ENCODE peak calls at places on chromosomes 3 and 15, in nine cellular contexts. V is AG20443; P is amniotic stem cell; J is activated B cell treated with CpG ODN at 0.5 μM for 24 hours; E is tibial nerve; X is NCI-H1105 treated with DMSO at 0.1 percent for 48 hours; C is stimulated activated CD8-positive, alpha-beta memory T cell treated with anti-CD3 and anti-CD28 coated beads, Interleukin-4, amount 100 ng/mL, for 24 hours; Z is NCI-H2081; K is iris pigment epithelial cell. U is an unnamed sample.
A peak's percentile ranks its signal among the peaks of the same experiment; 100 is the strongest.

GRCh38 chr3:170383567-170383966 is 26.1 kb downstream of the SKIL start:
- DNase-seq in V (peak; percentile 49), P (peak; percentile 15), J (no peak), E (no peak), X (no peak), C (no peak), Z (no peak), K (peak; percentile 82), U (peak; percentile 43)

GRCh38 chr15:58631319-58631718 is 118.2 kb downstream of the ADAM10 start:
- DNase-seq in V (no peak), P (no peak), J (no peak), E (no peak), X (no peak), C (no peak), Z (no peak), K (no peak), U (no peak)

GRCh38 chr15:82664021-82664420 is 16.9 kb upstream of the CPEB1 start:
- DNase-seq in V (no peak), P (no peak), J (no peak), E (no peak), X (no peak), C (no peak), Z (no peak), K (no peak), U (no peak)

GRCh38 chr3:32952369-32953067 is 1.1 kb downstream of the CCR4 start:
- DNase-seq in V (no peak), P (no peak), J (no peak), E (no peak), X (no peak), C (no peak), Z (no peak), K (no peak), U (no peak)

GRCh38 chr15:69755571-69756310 is 303.1 kb downstream of the RPLP1 start:
- DNase-seq in V (no peak), P (no peak), J (peak; percentile 63), E (no peak), X (no peak), C (peak; percentile 72), Z (no peak), K (peak; percentile 48), U (peak; percentile 54)

GRCh38 chr15:74314897-74315438 is 52.5 kb downstream of the CYP11A1 start:
- DNase-seq in V (peak; percentile 45), P (no peak), J (no peak), E (no peak), X (no peak), C (peak; percentile 37), Z (peak; percentile 31), K (no peak), U (no peak)

GRCh38 chr3:4850211-4850927 is 128.9 kb upstream of the BHLHE40 start:
- DNase-seq in V (no peak), P (no peak), J (no peak), E (no peak), X (no peak), C (no peak), Z (no peak), K (no peak), U (no peak)

GRCh38 chr3:142447308-142447851 is 457 bp downstream of the XRN1 start:
- DNase-seq in V (peak; percentile 51), P (peak; percentile 4), J (peak; percentile 34), E (no peak), X (peak; percentile 59), C (no peak), Z (peak; percentile 67), K (peak; percentile 54), U (peak; percentile 42)

GRCh38 chr3:22296641-22297040 is 545.6 kb upstream of the ZNF385D start:
- DNase-seq in V (no peak), P (no peak), J (no peak), E (no peak), X (peak; percentile 2), C (no peak), Z (no peak), K (peak; percentile 60), U (peak; percentile 58)

GRCh38 chr3:142998439-142998838 is 2.9 kb upstream of the U2SURP start:
- DNase-seq in V (peak; percentile 14), P (no peak), J (no peak), E (no peak), X (no peak), C (no peak), Z (no peak), K (peak; percentile 31), U (peak; percentile 74)

GRCh38 chr3:2212211-2212610 is 113.5 kb downstream of the CNTN4 start:
- DNase-seq in V (no peak), P (no peak), J (no peak), E (no peak), X (no peak), C (no peak), Z (no peak), K (no peak), U (no peak)

GRCh38 chr3:135513106-135514063 is 452.1 kb upstream of the PPP2R3A start:
- DNase-seq in V (peak; percentile 20), P (no peak), J (no peak), E (no peak), X (no peak), C (no peak), Z (no peak), K (peak; percentile 61), U (peak; percentile 84)

GRCh38 chr3:86702381-86702958 is 288.5 kb downstream of the VGLL3 start:
- DNase-seq in V (peak; percentile 21), P (no peak), J (no peak), E (no peak), X (peak; percentile 26), C (no peak), Z (no peak), K (peak; percentile 1), U (peak; percentile 4)

GRCh38 chr3:172315401-172316091 is 132.7 kb downstream of the GHSR start:
- DNase-seq in V (peak; percentile 25), P (no peak), J (no peak), E (no peak), X (no peak), C (no peak), Z (no peak), K (peak; percentile 84), U (peak; percentile 85)

GRCh38 chr3:197580253-197580691 is 24.5 kb upstream of the BDH1 start:
- DNase-seq in V (no peak), P (no peak), J (no peak), E (no peak), X (no peak), C (no peak), Z (no peak), K (no peak), U (no peak)

GRCh38 chr3:167575000-167575399 is 78.7 kb downstream of the WDR49 start:
- DNase-seq in V (no peak), P (no peak), J (no peak), E (no peak), X (no peak), C (no peak), Z (no peak), K (no peak), U (no peak)

GRCh38 chr3:113161661-113162060 is 49.7 kb upstream of the BOC start:
- DNase-seq in V (no peak), P (no peak), J (no peak), E (no peak), X (no peak), C (no peak), Z (no peak), K (no peak), U (peak; percentile 10)

GRCh38 chr15:28885630-28886430 is at the start of gene APBA2:
- DNase-seq in V (peak; percentile 43), P (no peak), J (no peak), E (no peak), X (no peak), C (peak; percentile 24), Z (peak; percentile 50), K (peak; percentile 57), U (peak; percentile 22)

GRCh38 chr3:106294121-106294520 is 425.3 kb upstream of the CBLB start:
- DNase-seq in V (no peak), P (no peak), J (no peak), E (no peak), X (peak; percentile 9), C (no peak), Z (no peak), K (no peak), U (no peak)

GRCh38 chr15:60477991-60478632 is 830 bp downstream of the ICE2 start:
- DNase-seq in V (peak; percentile 20), P (no peak), J (no peak), E (no peak), X (peak; percentile 52), C (no peak), Z (peak; percentile 38), K (peak; percentile 40), U (peak; percentile 41)

GRCh38 chr3:153666911-153667310 is 454.3 kb upstream of the ARHGEF26 start:
- DNase-seq in V (no peak), P (no peak), J (no peak), E (no peak), X (no peak), C (no peak), Z (no peak), K (no peak), U (no peak)

GRCh38 chr3:197026481-197026866 is 3.1 kb downstream of the MELTF start:
- DNase-seq in V (peak; percentile 16), P (no peak), J (no peak), E (no peak), X (no peak), C (no peak), Z (no peak), K (no peak), U (no peak)

GRCh38 chr15:40048155-40048792 is 9.3 kb upstream of the SRP14 start:
- DNase-seq in V (no peak), P (no peak), J (no peak), E (no peak), X (no peak), C (no peak), Z (no peak), K (peak; percentile 53), U (no peak)

GRCh38 chr15:61084944-61085367 is 144.1 kb downstream of the RORA start:
- DNase-seq in V (no peak), P (no peak), J (no peak), E (no peak), X (peak; percentile 40), C (no peak), Z (peak; percentile 38), K (peak; percentile 10), U (peak; percentile 38)

GRCh38 chr3:77467702-77468407 is 428.0 kb downstream of the ROBO2 start:
- DNase-seq in V (no peak), P (no peak), J (no peak), E (no peak), X (peak; percentile 9), C (no peak), Z (peak; percentile 49), K (no peak), U (peak; percentile 0)

GRCh38 chr3:197212290-197212689 is 86.1 kb downstream of the DLG1 start:
- DNase-seq in V (peak; percentile 19), P (no peak), J (no peak), E (no peak), X (no peak), C (no peak), Z (no peak), K (no peak), U (no peak)

GRCh38 chr3:17589888-17590287 is 152.5 kb downstream of the TBC1D5 start:
- DNase-seq in V (no peak), P (no peak), J (no peak), E (no peak), X (no peak), C (no peak), Z (no peak), K (no peak), U (no peak)

GRCh38 chr15:60683156-60683555 is 204.2 kb upstream of the ICE2 start:
- DNase-seq in V (no peak), P (no peak), J (no peak), E (no peak), X (no peak), C (no peak), Z (no peak), K (no peak), U (peak; percentile 43)

GRCh38 chr15:41971089-41971892 is 1.1 kb downstream of the EHD4 start:
- DNase-seq in V (peak; percentile 67), P (no peak), J (peak; percentile 41), E (no peak), X (peak; percentile 57), C (peak; percentile 54), Z (peak; percentile 38), K (peak; percentile 85), U (peak; percentile 51)

GRCh38 chr3:157098823-157099185 is 61.1 kb downstream of the CCNL1 start:
- DNase-seq in V (peak; percentile 73), P (no peak), J (no peak), E (no peak), X (no peak), C (no peak), Z (no peak), K (peak; percentile 82), U (peak; percentile 76)

GRCh38 chr15:47718474-47719440 is 1.5 kb downstream of the SEMA6D start:
- DNase-seq in V (peak; percentile 34), P (no peak), J (no peak), E (peak; percentile 17), X (peak; percentile 41), C (no peak), Z (no peak), K (no peak), U (no peak)

U was measured in fibroblast of mammary gland.